ENCODE peak calls at places on chromosomes 1 and 21, in four cellular contexts. J is IMR-90, F is GM23248, L is endothelial cell of umbilical vein. T is an unnamed sample.

GRCh38 chr1:196180847-196181593 is 427.2 kb downstream of the KCNT2 start:
- DNase-seq in J (peak), F (peak), L (peak), T (no peak)

GRCh38 chr1:158716335-158716734 is 4.2 kb downstream of the OR6K3 start:
- DNase-seq in J (peak), F (no peak), L (no peak), T (peak)

GRCh38 chr1:11441211-11441952 is 37.6 kb upstream of the DISP3 start:
- DNase-seq in J (no peak), F (no peak), L (no peak), T (no peak)

GRCh38 chr1:29584816-29585600 is 348.7 kb downstream of the PTPRU start:
- DNase-seq in J (no peak), F (peak), L (no peak), T (no peak)

GRCh38 chr1:193513032-193513431 is 326.6 kb upstream of the B3GALT2 start:
- DNase-seq in J (no peak), F (no peak), L (no peak), T (no peak)

GRCh38 chr21:29571949-29572348 is 273.2 kb downstream of the BACH1 start:
- DNase-seq in J (no peak), F (no peak), L (no peak), T (no peak)

GRCh38 chr1:100152271-100152670 is 19.3 kb downstream of the TRMT13 start:
- DNase-seq in J (no peak), F (no peak), L (no peak), T (no peak)

GRCh38 chr21:33121715-33122475 is 52.0 kb downstream of the OLIG1 start:
- DNase-seq in J (peak), F (peak), L (peak), T (peak)

GRCh38 chr21:46458315-46459023 is at the start of gene DIP2A:
- DNase-seq in J (peak), F (peak), L (peak), T (peak)

GRCh38 chr1:69129538-69129937 is 438.2 kb upstream of the LRRC7 start:
- DNase-seq in J (no peak), F (no peak), L (no peak), T (no peak)

GRCh38 chr1:177077734-177078489 is 86.6 kb downstream of the ASTN1 start:
- DNase-seq in J (no peak), F (peak), L (no peak), T (no peak)

GRCh38 chr1:246214708-246215504 is 292.2 kb downstream of the SMYD3 start:
- DNase-seq in J (peak), F (peak), L (peak), T (peak)

GRCh38 chr1:66140072-66140471 is 347.4 kb downstream of the PDE4B start:
- DNase-seq in J (no peak), F (no peak), L (no peak), T (no peak)

GRCh38 chr1:95353185-95353584 is 119.2 kb downstream of the RWDD3 start:
- DNase-seq in J (no peak), F (no peak), L (no peak), T (no peak)

GRCh38 chr1:42793824-42794223 is 9.0 kb downstream of the TMEM269 start:
- DNase-seq in J (no peak), F (no peak), L (no peak), T (no peak)

GRCh38 chr1:28591708-28592313 is at the start of gene RAB42:
- DNase-seq in J (no peak), F (peak), L (no peak), T (no peak)

GRCh38 chr1:26704629-26705028 is 8.8 kb downstream of the ARID1A start:
- DNase-seq in J (no peak), F (no peak), L (no peak), T (no peak)

GRCh38 chr1:56098956-56099355 is 480.4 kb downstream of the PLPP3 start:
- DNase-seq in J (peak), F (peak), L (no peak), T (no peak)

GRCh38 chr1:25572708-25573590 is 29.5 kb downstream of the LDLRAP1 start:
- DNase-seq in J (peak), F (peak), L (peak), T (peak)
- H2AFZ ChIP-seq in J (peak), F (no peak), L (no peak), T (no peak)

GRCh38 chr1:48794815-48795214 is 18.1 kb upstream of the BEND5 start:
- DNase-seq in J (no peak), F (peak), L (no peak), T (no peak)

GRCh38 chr1:48790397-48790796 is 13.7 kb upstream of the BEND5 start:
- DNase-seq in J (no peak), F (no peak), L (no peak), T (peak)

GRCh38 chr1:48789903-48790302 is 13.2 kb upstream of the BEND5 start:
- DNase-seq in J (no peak), F (no peak), L (no peak), T (no peak)

DNA sequence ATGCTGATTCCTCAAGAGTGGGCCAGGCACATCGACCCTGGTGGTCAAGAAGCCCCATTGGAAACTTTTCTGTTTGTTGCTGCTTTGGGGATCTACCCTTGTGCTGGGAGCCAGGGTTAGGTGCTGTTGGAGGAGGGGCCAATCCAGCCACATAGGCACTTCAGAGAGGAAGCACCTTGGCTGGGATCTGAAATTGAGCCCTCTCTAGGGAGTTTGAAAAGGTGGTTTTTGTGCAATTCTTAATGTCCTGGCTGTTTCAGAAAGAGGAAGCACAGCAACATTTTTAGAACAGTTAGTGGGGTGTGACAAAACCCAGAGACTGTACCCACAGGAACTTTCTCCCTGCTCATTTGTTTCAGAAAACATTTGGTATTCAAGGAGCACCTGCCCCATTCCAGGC is 17.2 kb upstream of the BEND5 start:
- DNase-seq in J (no peak), F (no peak), L (no peak), T (peak)
- H3K4me3 ChIP-seq in J (no peak), F (no peak), L (no peak), T (no peak)

GRCh38 chr1:15706751-15707150 is 22.6 kb downstream of the PLEKHM2 start:
- DNase-seq in J (no peak), F (no peak), L (no peak), T (no peak)
- H3K27ac ChIP-seq in J (no peak), F (no peak), L (no peak), T (no peak)

DNA sequence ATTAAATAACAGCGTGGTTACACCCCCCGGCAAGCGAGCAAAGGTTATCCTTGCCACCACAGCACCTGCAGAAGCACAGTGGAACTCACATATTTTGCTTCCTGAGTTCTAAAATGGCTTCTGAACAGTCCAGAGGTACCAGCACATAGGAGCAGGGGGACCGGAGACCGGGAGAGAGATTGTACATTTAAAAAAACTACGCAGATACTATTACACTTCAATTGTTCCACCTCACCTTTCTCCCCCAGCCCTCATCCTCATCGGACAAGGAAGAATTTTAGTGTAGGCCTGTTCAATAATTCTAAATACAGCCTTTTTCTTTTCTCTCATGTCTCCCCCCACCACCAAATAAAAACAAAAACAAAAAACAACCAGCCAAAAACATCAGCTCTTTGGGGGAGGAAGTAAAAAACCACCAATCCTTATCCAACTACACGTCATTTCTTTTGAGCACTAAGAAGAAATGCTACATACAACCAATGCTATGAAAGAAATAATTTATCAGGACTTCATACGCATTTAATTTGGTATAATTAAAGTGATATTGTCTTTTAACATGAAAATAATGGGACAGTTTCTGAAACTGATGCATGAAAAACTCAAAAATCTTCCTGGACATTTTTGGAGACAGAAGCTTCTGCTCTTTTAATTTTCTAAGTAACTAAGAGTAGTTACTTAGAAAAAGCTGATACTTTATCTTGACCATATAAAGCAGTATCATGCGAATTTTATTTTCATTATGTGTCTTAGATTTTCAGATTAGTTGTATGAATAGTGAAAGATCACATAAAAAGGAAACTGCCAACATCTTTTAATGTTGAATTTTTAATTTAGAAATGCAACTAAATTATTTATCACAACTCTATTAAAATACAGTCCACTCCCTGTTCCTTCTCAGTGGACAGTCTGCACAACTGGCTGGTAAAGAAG is 9.1 kb downstream of the CDKN2C start:
- DNase-seq in J (no peak), F (no peak), L (no peak), T (peak)
- H2AFZ ChIP-seq in J (peak), F (peak), L (peak), T (peak)

GRCh38 chr1:2232916-2233438 is 4.9 kb downstream of the SKI start:
- DNase-seq in J (no peak), F (peak), L (peak), T (no peak)
- H3K4me3 ChIP-seq in J (peak), F (peak), L (no peak), T (no peak)

GRCh38 chr1:14899686-14900085 is 253.9 kb upstream of the TMEM51 start:
- DNase-seq in J (no peak), F (no peak), L (no peak), T (no peak)
- H3K27ac ChIP-seq in J (no peak), F (no peak), L (no peak), T (no peak)

T was measured in MM.1S.